ENCODE peak calls at places on chromosomes 12 and 14, in seven cellular contexts. S is endothelial cell of umbilical vein; B is ovary; R is sigmoid colon; D is mammary epithelial cell; W is psoas muscle; F is CD4-positive, alpha-beta memory T cell. P is an unnamed sample. For H3K36me3, the result is how much of the 10 kb centered on the place peaks cover.

GRCh38 chr12:130031571-130032189 is 127.9 kb upstream of the TMEM132D start:
- DNase-seq in S (peak), B (peak), R (no peak), D (no peak), W (no peak), F (peak), P (peak)

GRCh38 chr14:78425332-78425731 is 255.2 kb downstream of the NRXN3 start:
- DNase-seq in S (no peak), B (no peak), R (no peak), D (no peak), W (no peak), F (no peak), P (no peak)

GRCh38 chr14:99670361-99671229 is 13.5 kb upstream of the CYP46A1 start:
- DNase-seq in S (no peak), B (no peak), R (no peak), D (no peak), W (no peak), F (no peak), P (no peak)

GRCh38 chr14:67971627-67972625 is 152.3 kb downstream of the RAD51B start:
- DNase-seq in S (no peak), B (no peak), R (no peak), D (peak), W (no peak), F (no peak), P (peak)

GRCh38 chr12:14367097-14367661 is 1.7 kb downstream of the ATF7IP start:
- DNase-seq in S (peak), B (no peak), R (no peak), D (peak), W (no peak), F (peak), P (peak)

GRCh38 chr12:52441320-52441911 is 7.2 kb upstream of the KRT75 start:
- DNase-seq in S (no peak), B (no peak), R (no peak), D (peak), W (no peak), F (no peak), P (peak)

GRCh38 chr12:105400227-105400626 is 69.7 kb downstream of the C12orf75 start:
- DNase-seq in S (no peak), B (no peak), R (no peak), D (no peak), W (no peak), F (no peak), P (no peak)

GRCh38 chr14:71361335-71361734 is 454.1 kb downstream of the PCNX1 start:
- DNase-seq in S (no peak), B (no peak), R (no peak), D (peak), W (no peak), F (no peak), P (no peak)

GRCh38 chr14:31950760-31951637 is 126.1 kb upstream of the ARHGAP5 start:
- DNase-seq in S (no peak), B (peak), R (no peak), D (peak), W (peak), F (no peak), P (peak)

GRCh38 chr12:85405781-85406522 is 125.9 kb downstream of the ALX1 start:
- DNase-seq in S (no peak), B (no peak), R (no peak), D (no peak), W (no peak), F (no peak), P (no peak)

GRCh38 chr12:30067156-30067555 is 283.4 kb upstream of the TMTC1 start:
- DNase-seq in S (no peak), B (no peak), R (no peak), D (no peak), W (no peak), F (no peak), P (no peak)

GRCh38 chr12:12072064-12072760 is 1.5 kb downstream of the BCL2L14 start:
- DNase-seq in S (no peak), B (no peak), R (no peak), D (no peak), W (no peak), F (peak), P (peak)

GRCh38 chr14:84017533-84017932 is 1512.4 kb upstream of the FLRT2 start:
- DNase-seq in S (no peak), B (no peak), R (no peak), D (no peak), W (no peak), F (no peak), P (no peak)

GRCh38 chr14:63604626-63605025 is 37.0 kb downstream of the WDR89 start:
- DNase-seq in S (no peak), B (no peak), R (no peak), D (no peak), W (no peak), F (no peak), P (no peak)

GRCh38 chr12:1811281-1811947 is 9.0 kb upstream of the LRTM2 start:
- DNase-seq in S (peak), B (no peak), R (no peak), D (no peak), W (peak), F (no peak), P (peak)

GRCh38 chr12:51326762-51327439 is 2.9 kb upstream of the BIN2 start:
- DNase-seq in S (peak), B (no peak), R (no peak), D (peak), W (no peak), F (no peak), P (peak)

GRCh38 chr12:96171905-96172304 is 22.3 kb upstream of the ELK3 start:
- DNase-seq in S (no peak), B (no peak), R (no peak), D (no peak), W (no peak), F (no peak), P (peak)

GRCh38 chr14:67487937-67488893 is at the start of gene TMEM229B:
- DNase-seq in S (no peak), B (peak), R (no peak), D (no peak), W (no peak), F (peak), P (peak)

GRCh38 chr12:120252071-120252906 is 13.2 kb downstream of the PXN start:
- DNase-seq in S (peak), B (no peak), R (no peak), D (no peak), W (no peak), F (peak), P (peak)

GRCh38 chr12:15899282-15899870 is 11.8 kb upstream of the DERA start:
- DNase-seq in S (peak), B (no peak), R (no peak), D (no peak), W (no peak), F (peak), P (peak)

GRCh38 chr14:31127690-31128089 is 79.9 kb downstream of the HECTD1 start:
- DNase-seq in S (no peak), B (no peak), R (no peak), D (peak), W (no peak), F (peak), P (peak)

GRCh38 chr14:53295985-53296582 is 143.0 kb upstream of the DDHD1 start:
- DNase-seq in S (peak), B (no peak), R (no peak), D (peak), W (no peak), F (peak), P (peak)

GRCh38 chr12:26678697-26679660 is 154.0 kb downstream of the ITPR2 start:
- DNase-seq in S (peak), B (no peak), R (no peak), D (no peak), W (no peak), F (no peak), P (no peak)

GRCh38 chr12:119505001-119505400 is 88.6 kb upstream of the TMEM233 start:
- DNase-seq in S (no peak), B (no peak), R (no peak), D (no peak), W (no peak), F (no peak), P (no peak)

GRCh38 chr12:8697120-8697475 is 693 bp upstream of the RIMKLB start:
- DNase-seq in S (peak), B (no peak), R (no peak), D (peak), W (peak), F (peak), P (peak)

GRCh38 chr12:6826125-6826733 is 2.0 kb upstream of the P3H3 start:
- DNase-seq in S (no peak), B (peak), R (no peak), D (no peak), W (no peak), F (no peak), P (no peak)

GRCh38 chr14:35046751-35047536 is 872 bp downstream of the FAM177A1 start:
- DNase-seq in S (peak), B (no peak), R (no peak), D (no peak), W (peak), F (no peak), P (peak)
- H3K36me3 ChIP-seq in S (under half), B (under half), R (under half), D (under half), W (under half), F (under half), P (under half)

DNA sequence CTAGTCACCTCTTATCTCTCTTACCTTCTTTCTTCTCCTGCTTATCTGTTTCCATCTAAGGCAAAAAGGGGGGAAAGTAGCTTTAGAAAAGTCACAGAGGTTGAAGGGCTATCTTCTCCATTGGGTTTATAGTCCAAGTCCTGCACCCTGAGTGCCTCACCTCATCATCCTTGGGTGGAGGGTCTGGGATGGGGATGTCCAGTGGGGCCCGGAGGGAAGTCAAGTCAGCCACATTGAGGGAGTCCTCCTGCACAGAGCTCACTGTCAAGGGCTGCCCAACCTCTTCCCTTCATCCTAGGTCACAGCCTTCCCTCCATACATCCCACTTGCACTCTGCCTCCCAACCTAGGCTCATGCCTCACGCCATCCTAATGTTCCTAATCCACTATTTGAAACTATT is 1.2 kb downstream of the PSME2 start:
- DNase-seq in S (no peak), B (no peak), R (no peak), D (no peak), W (no peak), F (no peak), P (no peak)
- H3K27ac ChIP-seq in S (no peak), B (peak), R (peak), D (no peak), W (peak), F (peak), P (peak)

GRCh38 chr14:21406213-21406612 is 22.4 kb upstream of the SUPT16H start:
- DNase-seq in S (no peak), B (no peak), R (no peak), D (no peak), W (no peak), F (no peak), P (no peak)

GRCh38 chr14:21405097-21405496 is 21.3 kb upstream of the SUPT16H start:
- DNase-seq in S (peak), B (no peak), R (no peak), D (peak), W (no peak), F (no peak), P (no peak)

GRCh38 chr14:21408152-21408551 is 24.3 kb upstream of the SUPT16H start:
- DNase-seq in S (no peak), B (no peak), R (no peak), D (peak), W (no peak), F (no peak), P (no peak)
- H3K36me3 ChIP-seq in S (under half), B (under half), R (half or more), D (under half), W (half or more), F (half or more), P (under half)

GRCh38 chr12:122283680-122284079 is 17.4 kb upstream of the VPS33A start:
- DNase-seq in S (no peak), B (no peak), R (no peak), D (no peak), W (no peak), F (no peak), P (no peak)
- H3K27ac ChIP-seq in S (no peak), B (no peak), R (no peak), D (no peak), W (no peak), F (no peak), P (no peak)

GRCh38 chr12:113926792-113927191 is 39.3 kb downstream of the RBM19 start:
- DNase-seq in S (no peak), B (no peak), R (no peak), D (no peak), W (no peak), F (no peak), P (no peak)

GRCh38 chr12:113930249-113930648 is 35.9 kb downstream of the RBM19 start:
- DNase-seq in S (no peak), B (no peak), R (no peak), D (no peak), W (no peak), F (no peak), P (no peak)

GRCh38 chr12:113932411-113933196 is 33.5 kb downstream of the RBM19 start:
- DNase-seq in S (peak), B (peak), R (no peak), D (no peak), W (peak), F (no peak), P (no peak)

GRCh38 chr12:113931517-113931916 is 34.6 kb downstream of the RBM19 start:
- DNase-seq in S (no peak), B (no peak), R (no peak), D (no peak), W (no peak), F (no peak), P (no peak)

DNA sequence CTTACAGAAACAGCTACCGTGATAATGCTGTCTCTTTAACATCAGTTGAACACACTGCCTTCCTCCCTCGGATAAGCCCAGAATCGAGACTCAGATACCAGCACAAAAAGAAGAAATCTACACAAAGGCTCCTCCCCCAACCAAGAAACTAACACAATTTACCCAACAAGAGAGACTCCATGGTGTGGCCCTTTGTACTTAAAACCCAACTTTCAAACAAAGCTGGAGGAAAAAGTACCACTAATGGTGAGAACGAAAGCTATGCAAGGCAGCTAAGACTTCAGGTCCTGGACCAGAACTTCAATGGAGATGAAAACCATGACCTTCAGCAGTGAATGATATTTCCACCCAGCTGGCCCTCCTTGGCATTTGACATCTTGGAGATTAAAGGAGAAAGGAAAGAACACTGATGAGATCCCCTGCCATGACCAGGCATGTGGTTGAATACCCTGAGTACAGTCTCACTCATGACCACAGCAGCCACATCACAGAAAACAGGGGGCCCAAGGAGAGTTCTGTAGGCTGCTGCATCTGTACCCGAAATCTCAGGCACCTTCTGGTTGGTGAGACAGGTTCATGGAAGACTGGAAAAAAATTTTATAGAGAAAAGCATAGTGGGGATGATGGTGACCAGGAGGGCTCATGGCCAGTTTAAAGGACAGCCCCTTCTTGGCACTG is 36.7 kb downstream of the RBM19 start:
- DNase-seq in S (no peak), B (no peak), R (no peak), D (no peak), W (no peak), F (no peak), P (no peak)
- H3K36me3 ChIP-seq in S (under half), B (under half), R (under half), D (under half), W (half or more), F (half or more), P (under half)

DNA sequence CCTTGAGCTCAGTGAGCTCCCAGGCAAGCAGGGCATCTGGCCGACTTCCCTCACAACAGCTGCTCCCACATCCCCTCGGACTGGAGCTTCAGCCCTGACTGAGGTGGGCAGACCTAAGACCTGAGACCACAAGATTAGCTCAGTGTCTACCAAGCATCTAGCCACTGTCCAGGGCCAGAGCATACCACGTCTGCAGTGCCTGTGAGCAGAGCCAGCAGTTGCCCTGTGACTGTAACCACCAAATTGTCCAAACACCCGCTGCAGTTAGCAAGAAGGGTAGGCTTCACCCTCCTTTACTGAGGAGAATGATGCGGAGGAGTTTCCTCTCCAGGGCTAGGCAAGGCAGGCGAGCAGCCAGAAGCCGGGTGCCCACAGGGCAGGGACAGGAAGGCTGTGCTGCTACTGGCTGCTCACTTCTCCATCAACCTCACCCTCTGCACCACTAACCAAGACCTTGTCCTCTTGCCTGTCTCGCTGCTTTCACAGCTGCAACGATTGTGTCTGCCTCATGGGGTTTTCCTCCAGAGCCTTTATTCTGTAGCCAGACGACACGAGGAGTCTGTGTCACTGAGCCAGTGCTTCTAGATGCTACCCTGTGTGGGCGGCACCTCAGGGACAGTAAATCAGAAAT is 53.9 kb downstream of the ANAPC7 start:
- DNase-seq in S (no peak), B (no peak), R (no peak), D (no peak), W (no peak), F (peak), P (no peak)
- H3K27ac ChIP-seq in S (no peak), B (no peak), R (no peak), D (no peak), W (peak), F (no peak), P (no peak)

GRCh38 chr14:75013290-75013689 is 10.6 kb downstream of the EIF2B2 start:
- DNase-seq in S (no peak), B (peak), R (no peak), D (no peak), W (no peak), F (no peak), P (no peak)
- H3K36me3 ChIP-seq in S (under half), B (under half), R (under half), D (under half), W (half or more), F (half or more), P (under half)

DNA sequence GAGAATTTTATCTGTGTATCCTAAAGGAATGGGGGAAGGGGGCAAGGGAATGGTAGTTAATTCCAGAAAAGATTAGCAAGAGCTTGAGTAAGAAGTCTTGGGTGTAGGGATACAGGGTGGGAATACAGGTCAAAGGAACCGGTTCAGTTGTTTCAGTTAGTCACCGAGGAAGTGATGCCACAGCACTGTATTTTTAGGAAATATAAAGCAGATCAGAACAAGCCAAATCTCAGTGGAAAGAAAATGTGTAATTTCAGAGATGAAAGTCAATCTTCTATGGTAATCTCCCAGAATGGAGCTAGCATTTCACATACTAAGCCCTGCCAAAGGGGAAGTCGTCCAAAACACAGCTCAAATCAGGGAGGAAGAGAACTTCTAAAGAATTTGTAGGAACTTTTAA is 4.7 kb upstream of the TUBA1C start:
- DNase-seq in S (peak), B (no peak), R (no peak), D (peak), W (no peak), F (no peak), P (no peak)
- H3K27ac ChIP-seq in S (peak), B (peak), R (no peak), D (peak), W (no peak), F (no peak), P (no peak)

GRCh38 chr12:63222582-63222981 is 71.6 kb upstream of the AVPR1A start:
- DNase-seq in S (no peak), B (no peak), R (no peak), D (no peak), W (no peak), F (no peak), P (no peak)

GRCh38 chr12:63223128-63223527 is 72.1 kb upstream of the AVPR1A start:
- DNase-seq in S (no peak), B (no peak), R (no peak), D (no peak), W (no peak), F (no peak), P (no peak)

DNA sequence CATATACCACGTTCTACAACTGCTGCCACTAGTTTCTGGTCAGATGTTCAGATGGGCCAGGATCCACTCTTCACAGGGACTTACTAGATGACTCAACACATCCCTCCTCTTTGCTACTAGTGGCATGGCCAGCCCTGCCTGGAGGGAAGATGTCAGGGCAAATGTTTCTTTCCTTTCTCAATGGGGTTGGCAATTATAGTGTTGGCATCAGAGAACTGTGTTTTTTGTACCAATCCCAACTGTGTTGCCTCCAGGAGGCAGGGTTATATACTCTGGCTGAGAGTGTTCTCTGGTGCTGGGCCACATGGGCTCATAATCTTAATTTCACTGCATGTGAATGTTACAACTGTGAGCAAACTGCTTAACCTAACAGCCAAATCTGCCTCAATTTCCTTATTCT is 69.9 kb upstream of the AVPR1A start:
- DNase-seq in S (no peak), B (no peak), R (no peak), D (peak), W (no peak), F (no peak), P (no peak)
- H3K36me3 ChIP-seq in S (under half), B (under half), R (under half), D (under half), W (under half), F (under half), P (under half)

P was measured in small intestine.